ENCODE peak calls at places on chromosomes 1 and 21, in seven cellular contexts. M is HEK293T; Z is activated gamma-delta T cell treated with Interleukin-2 at 50 U/mL for 16 hours; E is HT1080; J is activated naive CD4-positive, alpha-beta T cell treated with anti-CD3 and anti-CD28 coated beads, Interleukin-2, amount 50 U/mL, for 16 hours; N is small intestine; P is central memory CD4-positive, alpha-beta T cell. I is an unnamed sample.

GRCh38 chr1:30637183-30637969 is 86.0 kb downstream of the MATN1 start:
- DNase-seq in M (no peak), Z (no peak), E (no peak), J (no peak), N (no peak), P (no peak), I (no peak)

GRCh38 chr21:33643658-33644311 is 1.5 kb downstream of the ITSN1 start:
- DNase-seq in M (no peak), Z (no peak), E (peak), J (no peak), N (no peak), P (no peak), I (no peak)

GRCh38 chr1:21926814-21927530 is 10.1 kb downstream of the HSPG2 start:
- DNase-seq in M (no peak), Z (no peak), E (no peak), J (no peak), N (no peak), P (no peak), I (no peak)

GRCh38 chr1:204258213-204259115 is 44.7 kb upstream of the GOLT1A start:
- DNase-seq in M (peak), Z (peak), E (peak), J (peak), N (peak), P (peak), I (peak)

GRCh38 chr1:218339267-218339831 is 5.8 kb upstream of the TGFB2 start:
- DNase-seq in M (no peak), Z (no peak), E (no peak), J (no peak), N (peak), P (no peak), I (no peak)

GRCh38 chr1:66446261-66447001 is 87.5 kb upstream of the SGIP1 start:
- DNase-seq in M (peak), Z (peak), E (peak), J (no peak), N (peak), P (peak), I (peak)

GRCh38 chr1:180962178-180962577 is 49.5 kb downstream of the KIAA1614 start:
- DNase-seq in M (no peak), Z (no peak), E (no peak), J (no peak), N (peak), P (no peak), I (no peak)

GRCh38 chr1:183806650-183807049 is 1.7 kb downstream of the RGL1 start:
- DNase-seq in M (no peak), Z (no peak), E (no peak), J (no peak), N (no peak), P (no peak), I (no peak)

GRCh38 chr1:202805886-202806511 is 2.2 kb downstream of the KDM5B start:
- DNase-seq in M (no peak), Z (no peak), E (no peak), J (peak), N (no peak), P (peak), I (no peak)

GRCh38 chr1:6260961-6261614 is at the start of gene GPR153:
- DNase-seq in M (peak), Z (peak), E (no peak), J (peak), N (peak), P (no peak), I (no peak)

GRCh38 chr1:222950892-222951291 is 136.1 kb downstream of the DISP1 start:
- DNase-seq in M (no peak), Z (no peak), E (no peak), J (no peak), N (peak), P (no peak), I (no peak)

GRCh38 chr1:230308821-230309220 is 117.3 kb downstream of the PGBD5 start:
- DNase-seq in M (no peak), Z (no peak), E (no peak), J (no peak), N (no peak), P (no peak), I (no peak)

GRCh38 chr1:176996455-176997090 is 167.9 kb downstream of the ASTN1 start:
- DNase-seq in M (no peak), Z (no peak), E (no peak), J (no peak), N (no peak), P (no peak), I (no peak)

GRCh38 chr1:209703834-209704504 is 677 bp upstream of the HSD11B1 start:
- DNase-seq in M (no peak), Z (no peak), E (no peak), J (no peak), N (no peak), P (no peak), I (no peak)

GRCh38 chr1:219826290-219826689 is 102.1 kb downstream of the SLC30A10 start:
- DNase-seq in M (no peak), Z (no peak), E (no peak), J (no peak), N (no peak), P (no peak), I (no peak)

GRCh38 chr1:168202941-168203654 is 22.7 kb upstream of the SFT2D2 start:
- DNase-seq in M (no peak), Z (no peak), E (peak), J (no peak), N (no peak), P (no peak), I (no peak)

GRCh38 chr21:38898422-38899098 is 92.8 kb downstream of the ETS2 start:
- DNase-seq in M (no peak), Z (no peak), E (peak), J (no peak), N (no peak), P (no peak), I (no peak)

GRCh38 chr1:212782422-212783154 is 9.0 kb downstream of the NSL1 start:
- DNase-seq in M (peak), Z (no peak), E (peak), J (no peak), N (no peak), P (no peak), I (no peak)

GRCh38 chr1:168979303-168979702 is 127.2 kb upstream of the ATP1B1 start:
- DNase-seq in M (no peak), Z (no peak), E (no peak), J (no peak), N (no peak), P (no peak), I (no peak)

GRCh38 chr1:109438798-109439297 is 12.6 kb upstream of the PSMA5 start:
- DNase-seq in M (no peak), Z (no peak), E (peak), J (no peak), N (no peak), P (no peak), I (no peak)

GRCh38 chr1:228021526-228022030 is 14.8 kb downstream of the WNT3A start:
- DNase-seq in M (no peak), Z (no peak), E (no peak), J (no peak), N (no peak), P (no peak), I (no peak)

GRCh38 chr1:37481289-37482003 is 7.1 kb downstream of the ZC3H12A start:
- DNase-seq in M (no peak), Z (no peak), E (no peak), J (no peak), N (no peak), P (no peak), I (no peak)

GRCh38 chr1:30444850-30445249 is 278.5 kb downstream of the MATN1 start:
- DNase-seq in M (no peak), Z (no peak), E (no peak), J (no peak), N (no peak), P (no peak), I (no peak)

GRCh38 chr1:118177998-118178397 is 7.0 kb downstream of the SPAG17 start:
- DNase-seq in M (no peak), Z (no peak), E (no peak), J (no peak), N (no peak), P (no peak), I (no peak)

GRCh38 chr1:37726191-37726590 is 33.9 kb downstream of the CDCA8 start:
- DNase-seq in M (no peak), Z (no peak), E (no peak), J (no peak), N (no peak), P (no peak), I (no peak)

I was measured in prostate gland.